ENCODE peak calls at places on chromosomes 11 and 22, in five cellular contexts. N, L, T, Q and W are unnamed samples.

GRCh38 chr11:47415949-47416472 is 7.6 kb downstream of the SLC39A13 start:
- DNase-seq in T (peak), N (peak), Q (no peak), L (no peak), W (no peak)

GRCh38 chr11:1866226-1866625 is 13.3 kb downstream of the LSP1 start:
- DNase-seq in Q (no peak), N (no peak), L (no peak), T (no peak), W (no peak)

GRCh38 chr11:123519055-123519796 is 89.2 kb downstream of the GRAMD1B start:
- DNase-seq in T (no peak), L (no peak), N (no peak), Q (no peak), W (no peak)

GRCh38 chr11:121246769-121247035 is 45.9 kb upstream of the SC5D start:
- DNase-seq in T (no peak), N (no peak), Q (no peak), L (no peak), W (no peak)

GRCh38 chr22:24819941-24820461 is 14.0 kb downstream of the SGSM1 start:
- DNase-seq in Q (no peak), L (no peak), N (peak), T (no peak), W (no peak)

GRCh38 chr22:50301581-50301991 is 5.9 kb downstream of the PLXNB2 start:
- DNase-seq in L (no peak), T (no peak), Q (no peak), N (no peak), W (no peak)

GRCh38 chr11:31628111-31628510 is 118.5 kb downstream of the ELP4 start:
- DNase-seq in L (no peak), Q (no peak), N (no peak), T (no peak), W (no peak)

GRCh38 chr11:94793002-94793401 is 24.8 kb downstream of the AMOTL1 start:
- DNase-seq in Q (no peak), L (no peak), N (no peak), T (no peak), W (no peak)

GRCh38 chr11:13965337-13965736 is 2.8 kb downstream of the SPON1 start:
- DNase-seq in T (peak), L (no peak), Q (no peak), N (no peak), W (no peak)

GRCh38 chr11:68976563-68976962 is 4.2 kb downstream of the MRGPRD start:
- DNase-seq in Q (no peak), N (no peak), T (peak), L (no peak), W (no peak)

GRCh38 chr11:116603783-116604323 is 168.9 kb downstream of the BUD13 start:
- DNase-seq in T (no peak), Q (no peak), L (no peak), N (no peak), W (no peak)

GRCh38 chr11:78417888-78418583 is 416 bp upstream of the GAB2 start:
- DNase-seq in N (peak), T (peak), L (peak), Q (peak), W (peak)

GRCh38 chr11:2128512-2129322 is 10.5 kb downstream of the IGF2 start:
- DNase-seq in Q (no peak), T (no peak), N (no peak), L (no peak), W (no peak)

GRCh38 chr11:130427581-130428211 is 713 bp downstream of the ADAMTS8 start:
- DNase-seq in N (no peak), T (peak), L (no peak), Q (peak), W (no peak)

GRCh38 chr11:111665779-111666178 is 63.5 kb downstream of the SIK2 start:
- DNase-seq in N (no peak), L (no peak), Q (no peak), T (no peak), W (peak)

GRCh38 chr11:81840375-81840774 is 893.3 kb downstream of the FAM181B start:
- DNase-seq in T (no peak), N (no peak), L (no peak), Q (no peak), W (no peak)

GRCh38 chr11:61972796-61973602 is 5.6 kb upstream of the FTH1 start:
- DNase-seq in Q (no peak), L (peak), N (no peak), T (peak), W (no peak)

GRCh38 chr11:11563193-11563592 is 58.6 kb downstream of the GALNT18 start:
- DNase-seq in T (no peak), Q (no peak), N (no peak), L (no peak), W (no peak)

GRCh38 chr11:69055598-69056516 is 7.1 kb downstream of the TPCN2 start:
- DNase-seq in Q (peak), L (no peak), N (peak), T (no peak), W (no peak)

GRCh38 chr11:130037058-130037457 is 32.6 kb upstream of the APLP2 start:
- DNase-seq in Q (no peak), L (no peak), N (no peak), T (no peak), W (no peak)

GRCh38 chr11:119985551-119985950 is 152.4 kb downstream of the TRIM29 start:
- DNase-seq in Q (no peak), L (no peak), N (no peak), T (no peak), W (no peak)

GRCh38 chr11:95700471-95700817 is 89.1 kb downstream of the FAM76B start:
- DNase-seq in Q (no peak), L (no peak), N (no peak), T (no peak), W (no peak)

GRCh38 chr11:57474017-57474750 is 13.9 kb downstream of the RTN4RL2 start:
- DNase-seq in T (no peak), Q (peak), N (no peak), L (no peak), W (peak)

GRCh38 chr22:37571992-37572373 is 7.9 kb downstream of the LGALS2 start:
- DNase-seq in T (no peak), L (no peak), Q (no peak), N (no peak), W (no peak)

GRCh38 chr11:11849127-11849746 is 7.5 kb downstream of the USP47 start:
- DNase-seq in Q (peak), N (peak), L (peak), T (peak), W (peak)

GRCh38 chr11:1202776-1203504 is 19.9 kb upstream of the MUC5B start:
- DNase-seq in L (peak), Q (peak), N (peak), T (peak), W (peak)

GRCh38 chr11:43732225-43732624 is 51.7 kb downstream of the HSD17B12 start:
- DNase-seq in N (no peak), L (no peak), T (no peak), Q (no peak), W (no peak)

GRCh38 chr11:12581923-12582322 is 92.3 kb upstream of the TEAD1 start:
- DNase-seq in N (no peak), L (peak), Q (no peak), T (peak), W (no peak)

GRCh38 chr22:43891360-43892182 is at the start of gene PNPLA5:
- DNase-seq in T (no peak), N (no peak), L (peak), Q (peak), W (no peak)

GRCh38 chr22:39176067-39176621 is 23.7 kb upstream of the CBX7 start:
- DNase-seq in Q (no peak), L (no peak), T (peak), N (peak), W (no peak)

GRCh38 chr22:28366856-28367255 is 312.8 kb downstream of the TTC28 start:
- DNase-seq in N (no peak), Q (no peak), T (no peak), L (no peak), W (no peak)

GRCh38 chr11:119721129-119722120 is 7.6 kb downstream of the NECTIN1 start:
- DNase-seq in T (no peak), N (peak), L (no peak), Q (no peak), W (no peak)

GRCh38 chr22:21686634-21687393 is 21.0 kb downstream of the PPIL2 start:
- DNase-seq in L (no peak), Q (no peak), N (no peak), T (no peak), W (no peak)

GRCh38 chr22:44455151-44455962 is 42.7 kb downstream of the RTL6 start:
- DNase-seq in T (no peak), N (no peak), Q (peak), L (peak), W (peak)

GRCh38 chr22:35995772-35996171 is 32.9 kb downstream of the RBFOX2 start:
- DNase-seq in N (peak), L (no peak), Q (no peak), T (peak), W (no peak)

GRCh38 chr11:1778141-1778911 is 14.6 kb upstream of the CTSD start:
- DNase-seq in N (no peak), L (no peak), T (no peak), Q (no peak), W (no peak)

GRCh38 chr11:82978422-82979099 is 77.0 kb downstream of the DDIAS start:
- DNase-seq in Q (peak), N (no peak), T (no peak), L (no peak), W (no peak)

GRCh38 chr11:4539603-4540219 is 5.3 kb upstream of the OR52M1 start:
- DNase-seq in T (peak), Q (peak), L (peak), N (peak), W (peak)

GRCh38 chr11:116415095-116415494 is 357.7 kb downstream of the BUD13 start:
- DNase-seq in L (no peak), Q (no peak), T (no peak), N (no peak), W (no peak)